ENCODE peak calls at places on chromosomes 2 and 18, in seven cellular contexts. Z is thoracic aorta, P is GM23248, N is HCT116, B is small intestine, X is AG04450, T is spleen. J is an unnamed sample.

GRCh38 chr2:158539176-158539895 is 82.6 kb downstream of the PKP4 start:
- DNase-seq in Z (no peak), P (peak), N (peak), B (peak), X (peak), T (no peak), J (no peak)

GRCh38 chr18:34358923-34359322 is 134.2 kb upstream of the NOL4 start:
- DNase-seq in Z (no peak), P (no peak), N (no peak), B (no peak), X (no peak), T (no peak), J (no peak)

GRCh38 chr2:204187513-204188088 is 251.0 kb downstream of the ICOS start:
- DNase-seq in Z (no peak), P (no peak), N (no peak), B (peak), X (no peak), T (no peak), J (no peak)

GRCh38 chr2:203551653-203552250 is 16.7 kb upstream of the RAPH1 start:
- DNase-seq in Z (no peak), P (peak), N (no peak), B (peak), X (no peak), T (no peak), J (no peak)

GRCh38 chr2:201937343-201937742 is 96.3 kb upstream of the FZD7 start:
- DNase-seq in Z (no peak), P (no peak), N (no peak), B (no peak), X (no peak), T (no peak), J (no peak)

GRCh38 chr18:10101293-10101701 is 187.5 kb downstream of the VAPA start:
- DNase-seq in Z (no peak), P (peak), N (no peak), B (no peak), X (no peak), T (no peak), J (no peak)

GRCh38 chr18:76524900-76525698 is 30.1 kb upstream of the ZNF516 start:
- DNase-seq in Z (no peak), P (peak), N (no peak), B (peak), X (no peak), T (no peak), J (no peak)

GRCh38 chr2:240731327-240731626 is 39.6 kb downstream of the AQP12A start:
- DNase-seq in Z (no peak), P (peak), N (no peak), B (no peak), X (no peak), T (no peak), J (no peak)

GRCh38 chr2:128396500-128396891 is 77.8 kb upstream of the HS6ST1 start:
- DNase-seq in Z (no peak), P (no peak), N (no peak), B (no peak), X (no peak), T (peak), J (no peak)

GRCh38 chr2:26274058-26274613 is 29.4 kb downstream of the HADHB start:
- DNase-seq in Z (peak), P (peak), N (no peak), B (peak), X (peak), T (no peak), J (peak)

DNA sequence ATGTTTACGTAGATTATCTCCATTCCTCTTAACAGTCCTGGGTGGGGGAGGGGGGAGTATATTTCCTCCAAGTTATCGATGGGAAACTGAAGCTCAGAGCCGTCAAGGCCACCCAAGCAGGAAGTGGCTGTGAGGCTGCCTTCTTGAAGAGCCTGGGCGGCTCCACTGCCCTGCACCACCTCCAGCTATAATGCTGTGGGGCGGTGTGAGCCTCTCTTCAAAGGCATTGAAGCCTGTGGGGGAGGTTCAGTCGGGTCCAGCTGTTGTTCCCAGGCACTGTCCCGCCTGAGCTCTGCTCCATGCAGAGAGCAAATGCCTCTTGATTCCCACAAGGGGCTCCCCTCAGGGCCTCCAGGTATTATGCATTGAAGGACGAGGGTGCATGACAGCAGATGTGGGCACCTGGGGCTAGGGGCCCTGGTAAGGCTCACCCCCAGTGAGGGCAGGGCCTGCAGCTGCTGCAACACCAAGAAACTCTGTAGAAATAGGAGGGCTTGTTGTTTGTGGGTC is 29.5 kb upstream of the LAPTM4A start:
- DNase-seq in Z (no peak), P (no peak), N (no peak), B (no peak), X (no peak), T (no peak), J (no peak)
- H3K27ac ChIP-seq in Z (no peak), P (no peak), N (no peak), B (no peak), X (no peak), T (no peak), J (no peak)

GRCh38 chr2:226678422-226678821 is 121.2 kb downstream of the IRS1 start:
- DNase-seq in Z (no peak), P (no peak), N (no peak), B (peak), X (no peak), T (no peak), J (no peak)
- H3K27ac ChIP-seq in Z (no peak), P (no peak), N (peak), B (no peak), X (no peak), T (no peak), J (no peak)

GRCh38 chr2:55922488-55922887 is 1.1 kb downstream of the EFEMP1 start:
- DNase-seq in Z (no peak), P (peak), N (no peak), B (no peak), X (no peak), T (no peak), J (no peak)

GRCh38 chr2:55926246-55926645 is 2.7 kb upstream of the EFEMP1 start:
- DNase-seq in Z (no peak), P (no peak), N (no peak), B (no peak), X (no peak), T (no peak), J (no peak)

GRCh38 chr2:55926974-55927373 is 3.4 kb upstream of the EFEMP1 start:
- DNase-seq in Z (no peak), P (no peak), N (no peak), B (no peak), X (no peak), T (no peak), J (no peak)

GRCh38 chr2:55923978-55924325 is 370 bp upstream of the EFEMP1 start:
- DNase-seq in Z (no peak), P (no peak), N (no peak), B (no peak), X (no peak), T (no peak), J (no peak)

GRCh38 chr2:55923091-55923977 is at the start of gene EFEMP1:
- DNase-seq in Z (peak), P (peak), N (no peak), B (no peak), X (no peak), T (peak), J (peak)
- H3K27ac ChIP-seq in Z (peak), P (no peak), N (no peak), B (no peak), X (no peak), T (no peak), J (peak)

DNA sequence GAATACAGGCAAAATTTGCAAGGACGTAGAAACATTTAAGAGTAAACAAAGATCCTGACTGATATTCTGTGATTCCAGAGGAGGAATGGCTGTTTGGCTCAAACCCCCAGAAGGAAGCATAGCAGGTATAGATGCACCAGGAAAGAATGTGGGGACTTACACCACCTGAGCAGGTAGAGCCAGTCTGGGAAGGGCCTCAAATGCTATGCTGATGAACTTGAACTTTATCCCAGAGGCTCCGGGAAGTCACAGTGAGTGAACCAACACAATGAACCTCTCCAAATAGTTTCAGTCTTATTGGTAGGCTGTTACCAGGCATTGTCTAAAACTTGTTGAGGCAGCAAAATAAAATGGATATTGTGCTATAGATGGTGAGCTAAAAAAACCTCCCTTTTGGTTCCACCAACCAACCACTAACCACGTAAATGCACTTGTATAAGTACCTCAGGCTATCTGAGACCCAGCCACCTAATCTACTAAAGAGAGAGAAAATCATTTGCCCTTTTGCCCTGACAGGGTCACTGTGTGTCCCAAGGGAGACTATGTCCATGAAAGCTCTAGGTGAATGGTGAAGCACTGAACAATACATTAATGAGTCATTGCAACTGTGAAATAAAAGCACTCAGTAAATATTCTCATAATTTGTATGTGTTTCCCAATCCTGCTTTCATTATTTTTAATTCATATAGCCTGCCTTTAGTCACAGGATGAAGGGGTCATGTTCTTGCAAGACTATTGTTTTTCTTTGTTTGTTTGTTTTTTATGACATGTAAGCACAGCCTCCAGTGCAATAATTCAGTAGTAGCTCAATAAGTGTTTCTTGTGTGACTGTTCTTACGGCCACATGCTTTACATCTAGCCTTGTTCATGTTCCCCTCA is 911.6 kb downstream of the EPHA4 start:
- DNase-seq in Z (no peak), P (no peak), N (no peak), B (peak), X (no peak), T (no peak), J (no peak)
- H3K27ac ChIP-seq in Z (no peak), P (no peak), N (no peak), B (no peak), X (no peak), T (no peak), J (no peak)

GRCh38 chr18:36786686-36787085 is 42.1 kb downstream of the TPGS2 start:
- DNase-seq in Z (peak), P (peak), N (no peak), B (no peak), X (no peak), T (no peak), J (peak)

GRCh38 chr18:36780748-36781147 is 48.1 kb downstream of the TPGS2 start:
- DNase-seq in Z (no peak), P (no peak), N (no peak), B (no peak), X (no peak), T (no peak), J (no peak)

GRCh38 chr18:36783792-36784191 is 45.0 kb downstream of the TPGS2 start:
- DNase-seq in Z (no peak), P (no peak), N (no peak), B (no peak), X (no peak), T (no peak), J (no peak)

DNA sequence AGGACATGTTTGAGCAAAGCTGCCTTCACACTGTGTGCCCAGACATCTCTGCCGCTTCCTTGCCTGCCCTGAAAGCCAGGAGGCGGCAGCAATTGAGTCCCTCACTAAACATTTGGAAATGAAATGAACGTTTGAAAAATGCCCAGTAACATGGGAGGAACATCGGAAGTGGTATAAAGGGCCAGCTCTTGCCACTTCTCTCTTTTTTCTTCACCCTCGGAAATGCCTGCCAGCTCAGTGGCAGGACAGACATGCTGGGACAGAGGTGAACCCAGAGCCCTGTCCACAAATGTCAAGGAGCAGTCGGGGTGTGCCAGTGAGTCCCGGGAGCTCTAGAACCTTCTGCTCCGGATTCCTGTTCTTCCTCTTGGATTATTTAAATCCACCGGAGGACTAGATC is 46.1 kb downstream of the TPGS2 start:
- DNase-seq in Z (no peak), P (no peak), N (no peak), B (no peak), X (no peak), T (no peak), J (no peak)
- H3K27ac ChIP-seq in Z (no peak), P (no peak), N (no peak), B (no peak), X (no peak), T (no peak), J (no peak)

GRCh38 chr18:48813833-48814489 is 136.8 kb downstream of the SMAD7 start:
- DNase-seq in Z (no peak), P (no peak), N (no peak), B (peak), X (no peak), T (peak), J (peak)
- H3K27ac ChIP-seq in Z (peak), P (no peak), N (no peak), B (no peak), X (no peak), T (no peak), J (no peak)